ENCODE peak calls at places on chromosome 22, in nine cellular contexts. J, Y, Q, D, F, V, M, C and T are unnamed samples.
A peak's percentile ranks its signal among the peaks of the same experiment; 100 is the strongest.

GRCh38 chr22:42655693-42656092 is 6.5 kb upstream of the CYB5R3 start:
- DNase-seq in V (no peak), Q (no peak), Y (peak; percentile 46), F (no peak), M (no peak), D (no peak), J (no peak), C (no peak), T (no peak)

GRCh38 chr22:21591695-21592094 is 24.2 kb downstream of the UBE2L3 start:
- DNase-seq in C (no peak), F (peak; percentile 49), D (no peak), J (peak; percentile 10), V (no peak), Y (no peak), Q (no peak), M (no peak), T (no peak)

GRCh38 chr22:46731246-46732040 is 6.6 kb downstream of the CERK start:
- DNase-seq in V (no peak), J (peak; percentile 48), C (no peak), F (peak; percentile 68), Q (no peak), M (no peak), Y (peak; percentile 79), D (no peak), T (peak; percentile 93)

GRCh38 chr22:39997939-39998726 is 3.4 kb downstream of the FAM83F start:
- DNase-seq in Y (peak; percentile 79), Q (peak; percentile 20), D (no peak), J (no peak), M (no peak), C (no peak), V (peak; percentile 36), F (peak; percentile 31), T (peak; percentile 82)

GRCh38 chr22:17513612-17514011 is 49.7 kb upstream of the SLC25A18 start:
- DNase-seq in M (no peak), F (no peak), J (no peak), Q (no peak), Y (no peak), V (no peak), D (no peak), C (no peak), T (no peak)

GRCh38 chr22:37803195-37803635 is 4.5 kb upstream of the GCAT start:
- DNase-seq in C (no peak), F (no peak), Y (no peak), V (no peak), Q (no peak), D (no peak), M (no peak), J (no peak), T (no peak)

GRCh38 chr22:47842119-47842518 is 1079.7 kb downstream of the TBC1D22A start:
- DNase-seq in Y (no peak), M (no peak), F (no peak), J (no peak), C (no peak), D (no peak), V (no peak), Q (no peak), T (no peak)

GRCh38 chr22:48721394-48721666 is 1106.3 kb downstream of the BRD1 start:
- DNase-seq in C (no peak), D (peak; percentile 40), Q (no peak), M (no peak), J (no peak), F (no peak), Y (peak; percentile 29), V (no peak), T (no peak)

GRCh38 chr22:24391836-24392217 is 35.6 kb upstream of the ADORA2A start:
- DNase-seq in C (no peak), V (peak; percentile 77), D (no peak), F (no peak), Q (no peak), J (no peak), M (no peak), Y (no peak), T (no peak)

GRCh38 chr22:34129691-34130486 is 209.6 kb upstream of the LARGE1 start:
- DNase-seq in C (no peak), V (no peak), J (no peak), Y (peak; percentile 11), F (no peak), Q (no peak), M (no peak), D (no peak), T (no peak)

GRCh38 chr22:43497956-43498855 is 86.4 kb downstream of the MPPED1 start:
- DNase-seq in F (no peak), J (no peak), V (no peak), D (no peak), M (no peak), Q (no peak), C (no peak), Y (no peak), T (no peak)

GRCh38 chr22:29216873-29217666 is 11.4 kb downstream of the EMID1 start:
- DNase-seq in V (peak; percentile 78), M (no peak), F (no peak), Y (no peak), Q (peak; percentile 42), C (no peak), D (peak; percentile 64), J (no peak), T (no peak)

GRCh38 chr22:29215012-29215860 is 9.5 kb downstream of the EMID1 start:
- DNase-seq in V (no peak), D (peak; percentile 52), C (no peak), F (no peak), M (no peak), Y (no peak), Q (no peak), J (no peak), T (no peak)

GRCh38 chr22:29214232-29214631 is 8.5 kb downstream of the EMID1 start:
- DNase-seq in F (no peak), D (peak; percentile 21), C (no peak), Q (no peak), Y (no peak), J (no peak), V (no peak), M (no peak), T (no peak)

GRCh38 chr22:29217827-29218757 is 12.4 kb downstream of the EMID1 start:
- DNase-seq in C (no peak), Q (no peak), Y (no peak), J (no peak), D (peak; percentile 57), M (no peak), V (no peak), F (no peak), T (peak; percentile 33)

DNA sequence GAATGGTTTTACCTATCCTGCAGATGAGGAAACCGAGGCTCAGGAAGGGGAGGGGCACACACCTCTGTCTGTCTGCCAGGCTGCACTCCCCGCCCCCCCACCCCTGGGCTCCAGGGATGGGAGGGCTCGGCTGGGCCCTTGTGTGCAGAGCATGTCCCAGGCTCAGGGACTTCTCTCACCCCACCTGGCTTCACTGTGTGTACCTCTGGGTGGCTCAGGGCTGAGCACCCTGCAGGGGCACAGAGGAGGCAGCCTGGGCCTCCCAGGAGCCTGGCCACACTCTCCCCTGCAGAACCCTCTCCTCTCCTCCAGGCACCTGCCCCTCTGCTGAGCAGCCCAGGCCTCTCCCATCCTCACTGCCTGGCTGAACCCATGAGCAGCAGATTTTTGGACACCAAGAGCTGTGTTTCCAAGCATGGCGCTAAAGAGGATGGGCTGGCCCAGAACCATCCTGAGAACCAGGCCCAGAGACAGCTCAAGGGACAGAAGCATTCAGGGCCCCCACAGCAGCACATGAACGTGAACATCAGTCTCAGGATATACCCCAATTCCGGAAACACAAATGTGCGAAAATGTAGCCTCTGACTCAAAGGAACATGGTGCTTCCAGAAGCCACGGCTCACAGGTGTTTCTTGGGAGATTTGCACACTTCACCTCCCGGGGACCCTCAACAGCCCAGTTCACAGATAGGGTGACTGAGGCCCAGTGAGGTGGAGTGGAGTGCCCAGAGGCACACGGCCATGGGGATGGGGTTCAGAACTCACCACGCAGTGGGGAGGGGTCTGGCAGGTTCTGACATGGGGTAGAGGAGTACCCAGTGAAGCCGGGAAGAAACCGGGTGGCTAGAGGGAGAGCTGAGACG is 10.5 kb downstream of the EMID1 start:
- DNase-seq in V (no peak), D (peak; percentile 47), F (no peak), C (no peak), M (no peak), J (no peak), Q (no peak), Y (no peak), T (no peak)
- H3K36me3 ChIP-seq in V (no peaks in the 10 kb centered on the region), D (no peaks in the 10 kb centered on the region), F (no peaks in the 10 kb centered on the region), C (no peaks in the 10 kb centered on the region), M (no peaks in the 10 kb centered on the region), J (no peaks in the 10 kb centered on the region), Q (no peaks in the 10 kb centered on the region), Y (no peaks in the 10 kb centered on the region), T (no peaks in the 10 kb centered on the region)

GRCh38 chr22:49906071-49906798 is 12.0 kb downstream of the ALG12 start:
- DNase-seq in Y (no peak), F (no peak), C (no peak), V (no peak), M (no peak), D (peak; percentile 43), J (no peak), Q (no peak), T (no peak)
- TF ChIP-seq POLR2A in Y (no peak), F (no peak), C (no peak), V (no peak), M (no peak), D (no peak), J (no peak), Q (no peak), T (no peak)

GRCh38 chr22:36497910-36498669 is 8.8 kb downstream of the FOXRED2 start:
- DNase-seq in V (no peak), M (no peak), C (no peak), Q (no peak), F (no peak), Y (no peak), D (no peak), J (no peak), T (no peak)

GRCh38 chr22:36493690-36494110 is 12.3 kb upstream of the TXN2 start:
- DNase-seq in V (no peak), J (peak; percentile 17), Y (peak; percentile 61), Q (no peak), F (peak; percentile 46), D (no peak), C (no peak), M (no peak), T (peak; percentile 63)
- TF ChIP-seq CTCF in V (no peak), J (no peak), Y (no peak), Q (no peak), F (no peak), D (no peak), C (no peak), M (no peak), T (no peak)

DNA sequence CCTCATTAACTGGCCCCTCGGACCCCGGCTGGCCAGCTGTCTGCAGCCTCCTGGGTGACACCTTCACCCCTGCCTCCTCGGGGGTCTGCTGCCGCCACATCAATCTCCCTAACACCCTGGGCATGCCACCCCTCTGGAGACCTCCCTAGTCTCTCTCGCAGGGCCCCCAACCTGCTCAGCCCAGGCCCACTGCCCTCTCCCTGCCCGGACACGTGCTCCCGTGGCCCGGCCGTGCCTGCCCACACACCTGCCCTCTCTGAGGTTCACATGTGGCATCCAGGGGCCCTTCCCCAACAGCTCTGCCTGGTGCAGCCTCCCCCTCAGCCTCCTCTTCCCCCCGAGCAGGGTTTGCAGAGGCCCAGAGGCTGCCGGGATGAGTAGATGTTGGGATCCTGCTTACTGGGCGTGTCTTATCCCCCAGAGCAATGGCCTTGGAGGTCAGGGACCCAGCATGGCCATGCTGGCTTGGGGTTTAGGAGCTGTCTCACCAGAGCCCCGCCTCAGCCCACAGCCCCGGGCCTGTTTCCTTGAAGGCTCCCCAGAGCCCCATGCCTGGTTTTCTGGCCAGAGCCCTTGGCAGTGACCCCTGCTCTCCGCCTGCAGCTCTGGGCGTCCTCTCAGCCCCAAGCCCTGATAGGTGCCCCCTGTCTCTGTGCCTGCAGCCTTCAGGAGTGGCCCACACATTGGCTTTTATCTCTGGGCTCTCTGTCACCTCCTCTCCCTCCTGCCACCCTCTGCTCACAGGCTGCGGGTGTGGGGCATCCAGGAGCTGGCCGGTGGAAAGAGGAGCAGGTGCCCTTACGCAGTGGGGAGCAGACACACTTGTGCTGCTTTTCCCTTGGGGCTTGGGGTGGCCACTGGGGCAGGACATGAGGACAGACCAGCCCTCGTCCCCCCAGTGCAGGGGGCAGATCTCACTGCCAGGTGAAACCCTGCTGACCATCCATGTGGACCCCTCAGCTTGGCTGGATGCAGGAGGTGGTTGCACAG is 25.7 kb upstream of the SEPTIN5 start:
- DNase-seq in J (no peak), C (no peak), V (no peak), Q (no peak), D (no peak), M (no peak), F (no peak), Y (no peak), T (no peak)
- H3K36me3 ChIP-seq in J (no peaks in the 10 kb centered on the region), C (no peaks in the 10 kb centered on the region), V (no peaks in the 10 kb centered on the region), Q (no peaks in the 10 kb centered on the region), D (no peaks in the 10 kb centered on the region), M (no peaks in the 10 kb centered on the region), F (no peaks in the 10 kb centered on the region), Y (no peaks in the 10 kb centered on the region), T (no peaks in the 10 kb centered on the region)